ENCODE peak calls at places on chromosomes 7 and 10, in ten cellular contexts. One of them, this sample, is unnamed.
A peak's percentile ranks its signal among the peaks of the same experiment; 100 is the strongest.

GRCh38 chr7:108294595-108294994 is 161.6 kb downstream of the NRCAM start:
- DNase-seq in left ventricle myocardium inferior: no peak
- DNase-seq in ascending aorta: no peak
- DNase-seq in mammary epithelial cell: no peak
- DNase-seq in prostate gland: no peak
- DNase-seq in transverse colon: no peak
- DNase-seq in neural progenitor cell: no peak
- DNase-seq in PC-9: no peak
- DNase-seq in testis: no peak
- DNase-seq in CD4-positive, CD25-positive, alpha-beta regulatory T cell: no peak
- DNase-seq in this sample: no peak

GRCh38 chr7:122132341-122132740 is 11.7 kb downstream of the AASS start:
- DNase-seq in left ventricle myocardium inferior: no peak
- DNase-seq in mammary epithelial cell: peak; percentile 62
- DNase-seq in ascending aorta: no peak
- DNase-seq in neural progenitor cell: no peak
- DNase-seq in transverse colon: no peak
- DNase-seq in PC-9: no peak
- DNase-seq in CD4-positive, CD25-positive, alpha-beta regulatory T cell: no peak
- DNase-seq in prostate gland: no peak
- DNase-seq in testis: no peak
- DNase-seq in this sample: peak; percentile 50

GRCh38 chr7:43721193-43721806 is 8.0 kb downstream of the COA1 start:
- DNase-seq in prostate gland: peak; percentile 29
- DNase-seq in neural progenitor cell: peak; percentile 65
- DNase-seq in testis: no peak
- DNase-seq in transverse colon: no peak
- DNase-seq in PC-9: no peak
- DNase-seq in ascending aorta: no peak
- DNase-seq in mammary epithelial cell: no peak
- DNase-seq in left ventricle myocardium inferior: no peak
- DNase-seq in CD4-positive, CD25-positive, alpha-beta regulatory T cell: no peak
- DNase-seq in this sample: no peak

GRCh38 chr10:5291501-5292195 is 73.1 kb upstream of the UCN3 start:
- DNase-seq in neural progenitor cell: peak; percentile 17
- DNase-seq in testis: peak; percentile 18
- DNase-seq in PC-9: peak; percentile 69
- DNase-seq in transverse colon: peak; percentile 43
- DNase-seq in CD4-positive, CD25-positive, alpha-beta regulatory T cell: peak; percentile 55
- DNase-seq in ascending aorta: peak; percentile 75
- DNase-seq in left ventricle myocardium inferior: peak; percentile 52
- DNase-seq in mammary epithelial cell: peak; percentile 96
- DNase-seq in prostate gland: no peak
- DNase-seq in this sample: peak; percentile 35

GRCh38 chr7:39461263-39461662 is 104.9 kb upstream of the YAE1 start:
- DNase-seq in ascending aorta: no peak
- DNase-seq in CD4-positive, CD25-positive, alpha-beta regulatory T cell: no peak
- DNase-seq in left ventricle myocardium inferior: no peak
- DNase-seq in PC-9: no peak
- DNase-seq in mammary epithelial cell: no peak
- DNase-seq in testis: no peak
- DNase-seq in transverse colon: no peak
- DNase-seq in prostate gland: no peak
- DNase-seq in neural progenitor cell: peak; percentile 24
- DNase-seq in this sample: no peak

GRCh38 chr10:48577158-48577557 is 27.7 kb downstream of the ARHGAP22 start:
- DNase-seq in testis: no peak
- DNase-seq in prostate gland: no peak
- DNase-seq in transverse colon: no peak
- DNase-seq in mammary epithelial cell: no peak
- DNase-seq in CD4-positive, CD25-positive, alpha-beta regulatory T cell: no peak
- DNase-seq in neural progenitor cell: no peak
- DNase-seq in left ventricle myocardium inferior: no peak
- DNase-seq in PC-9: no peak
- DNase-seq in ascending aorta: no peak
- DNase-seq in this sample: no peak

GRCh38 chr7:81410471-81411117 is 359.3 kb downstream of the HGF start:
- DNase-seq in neural progenitor cell: no peak
- DNase-seq in transverse colon: no peak
- DNase-seq in PC-9: no peak
- DNase-seq in testis: peak; percentile 45
- DNase-seq in ascending aorta: no peak
- DNase-seq in mammary epithelial cell: peak; percentile 90
- DNase-seq in CD4-positive, CD25-positive, alpha-beta regulatory T cell: no peak
- DNase-seq in left ventricle myocardium inferior: no peak
- DNase-seq in prostate gland: peak; percentile 83
- DNase-seq in this sample: no peak

GRCh38 chr10:13046861-13047528 is 45.5 kb upstream of the CCDC3 start:
- DNase-seq in left ventricle myocardium inferior: no peak
- DNase-seq in PC-9: no peak
- DNase-seq in transverse colon: no peak
- DNase-seq in ascending aorta: no peak
- DNase-seq in prostate gland: no peak
- DNase-seq in mammary epithelial cell: no peak
- DNase-seq in CD4-positive, CD25-positive, alpha-beta regulatory T cell: no peak
- DNase-seq in testis: no peak
- DNase-seq in neural progenitor cell: no peak
- DNase-seq in this sample: no peak

GRCh38 chr7:157396316-157397035 is 59.7 kb downstream of the DNAJB6 start:
- DNase-seq in prostate gland: no peak
- DNase-seq in CD4-positive, CD25-positive, alpha-beta regulatory T cell: no peak
- DNase-seq in transverse colon: no peak
- DNase-seq in left ventricle myocardium inferior: no peak
- DNase-seq in PC-9: no peak
- DNase-seq in ascending aorta: no peak
- DNase-seq in mammary epithelial cell: no peak
- DNase-seq in neural progenitor cell: peak; percentile 23
- DNase-seq in testis: no peak
- DNase-seq in this sample: no peak

GRCh38 chr7:123154231-123154860 is 45.4 kb downstream of the SLC13A1 start:
- DNase-seq in transverse colon: peak; percentile 80
- DNase-seq in neural progenitor cell: peak; percentile 81
- DNase-seq in testis: peak; percentile 91
- DNase-seq in prostate gland: peak; percentile 75
- DNase-seq in PC-9: peak; percentile 73
- DNase-seq in CD4-positive, CD25-positive, alpha-beta regulatory T cell: no peak
- DNase-seq in left ventricle myocardium inferior: peak; percentile 28
- DNase-seq in mammary epithelial cell: peak; percentile 73
- DNase-seq in ascending aorta: peak; percentile 77
- DNase-seq in this sample: peak; percentile 45

GRCh38 chr7:116863168-116863670 is 832 bp downstream of the CAPZA2 start:
- DNase-seq in PC-9: peak; percentile 23
- DNase-seq in left ventricle myocardium inferior: peak; percentile 18
- DNase-seq in CD4-positive, CD25-positive, alpha-beta regulatory T cell: no peak
- DNase-seq in testis: peak; percentile 50
- DNase-seq in prostate gland: peak; percentile 12
- DNase-seq in transverse colon: peak; percentile 23
- DNase-seq in ascending aorta: no peak
- DNase-seq in mammary epithelial cell: peak; percentile 30
- DNase-seq in neural progenitor cell: peak; percentile 62
- DNase-seq in this sample: no peak
- H3K4me1 ChIP-seq in PC-9: peaks cover 37% of the 10 kb centered on the region
- H3K4me1 ChIP-seq in left ventricle myocardium inferior: peaks cover 63% of the 10 kb centered on the region
- H3K4me1 ChIP-seq in CD4-positive, CD25-positive, alpha-beta regulatory T cell: peaks cover 50% of the 10 kb centered on the region
- H3K4me1 ChIP-seq in testis: peaks cover 12% of the 10 kb centered on the region
- H3K4me1 ChIP-seq in prostate gland: no peaks in the 10 kb centered on the region
- H3K4me1 ChIP-seq in transverse colon: peaks cover 5% of the 10 kb centered on the region
- H3K4me1 ChIP-seq in ascending aorta: no peaks in the 10 kb centered on the region
- H3K4me1 ChIP-seq in mammary epithelial cell: peaks cover 7% of the 10 kb centered on the region
- H3K4me1 ChIP-seq in neural progenitor cell: peaks cover 7% of the 10 kb centered on the region
- H3K4me1 ChIP-seq in this sample: peaks cover 16% of the 10 kb centered on the region

DNA sequence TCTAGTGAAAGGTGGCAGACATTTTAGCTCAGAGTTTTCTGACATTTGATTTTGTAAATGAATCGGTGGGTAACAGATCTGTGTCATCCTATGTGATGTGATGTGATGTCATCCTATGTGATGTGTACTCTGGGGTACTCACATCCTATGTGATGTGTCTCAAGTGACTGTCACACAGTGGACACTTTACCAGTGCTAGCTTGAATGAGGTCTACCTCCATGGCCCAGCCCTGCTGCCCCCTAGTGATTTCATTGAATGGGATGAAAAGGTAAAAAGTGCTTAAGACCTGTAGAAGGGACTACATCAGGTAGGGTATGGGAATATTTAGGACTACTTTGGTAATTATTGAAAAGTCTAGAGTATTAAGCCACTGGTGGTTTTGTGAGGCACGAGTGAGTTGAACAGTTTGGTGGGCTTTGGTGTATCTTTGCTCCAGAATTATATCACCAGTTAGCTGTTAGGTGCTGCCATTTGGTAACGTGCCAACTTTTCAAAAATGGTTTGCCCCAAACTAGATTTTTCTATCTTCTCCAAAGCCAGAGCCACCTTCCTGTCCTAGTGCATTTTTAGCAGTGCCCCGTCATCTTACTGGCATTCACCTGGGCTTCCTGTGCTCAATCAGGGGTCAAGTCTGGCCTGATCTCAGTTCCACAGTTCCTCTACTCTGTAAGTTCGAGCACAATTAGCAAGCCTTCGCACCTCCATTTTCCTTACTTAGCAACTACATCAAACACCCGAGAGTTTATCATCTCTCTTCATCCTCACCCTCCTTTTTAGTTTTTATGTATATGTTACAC is 9.7 kb downstream of the EIF4H start:
- DNase-seq in CD4-positive, CD25-positive, alpha-beta regulatory T cell: no peak
- DNase-seq in left ventricle myocardium inferior: no peak
- DNase-seq in neural progenitor cell: peak; percentile 43
- DNase-seq in mammary epithelial cell: no peak
- DNase-seq in prostate gland: no peak
- DNase-seq in transverse colon: no peak
- DNase-seq in testis: no peak
- DNase-seq in ascending aorta: no peak
- DNase-seq in PC-9: peak; percentile 36
- DNase-seq in this sample: peak; percentile 21
- H3K4me1 ChIP-seq in CD4-positive, CD25-positive, alpha-beta regulatory T cell: peaks cover 73% of the 10 kb centered on the region
- H3K4me1 ChIP-seq in left ventricle myocardium inferior: peaks cover 100% of the 10 kb centered on the region
- H3K4me1 ChIP-seq in neural progenitor cell: no peaks in the 10 kb centered on the region
- H3K4me1 ChIP-seq in mammary epithelial cell: peaks cover 58% of the 10 kb centered on the region
- H3K4me1 ChIP-seq in prostate gland: peaks cover 35% of the 10 kb centered on the region
- H3K4me1 ChIP-seq in transverse colon: peaks cover 50% of the 10 kb centered on the region
- H3K4me1 ChIP-seq in testis: peaks cover 27% of the 10 kb centered on the region
- H3K4me1 ChIP-seq in ascending aorta: no peaks in the 10 kb centered on the region
- H3K4me1 ChIP-seq in PC-9: peaks cover 35% of the 10 kb centered on the region
- H3K4me1 ChIP-seq in this sample: peaks cover 30% of the 10 kb centered on the region

DNA sequence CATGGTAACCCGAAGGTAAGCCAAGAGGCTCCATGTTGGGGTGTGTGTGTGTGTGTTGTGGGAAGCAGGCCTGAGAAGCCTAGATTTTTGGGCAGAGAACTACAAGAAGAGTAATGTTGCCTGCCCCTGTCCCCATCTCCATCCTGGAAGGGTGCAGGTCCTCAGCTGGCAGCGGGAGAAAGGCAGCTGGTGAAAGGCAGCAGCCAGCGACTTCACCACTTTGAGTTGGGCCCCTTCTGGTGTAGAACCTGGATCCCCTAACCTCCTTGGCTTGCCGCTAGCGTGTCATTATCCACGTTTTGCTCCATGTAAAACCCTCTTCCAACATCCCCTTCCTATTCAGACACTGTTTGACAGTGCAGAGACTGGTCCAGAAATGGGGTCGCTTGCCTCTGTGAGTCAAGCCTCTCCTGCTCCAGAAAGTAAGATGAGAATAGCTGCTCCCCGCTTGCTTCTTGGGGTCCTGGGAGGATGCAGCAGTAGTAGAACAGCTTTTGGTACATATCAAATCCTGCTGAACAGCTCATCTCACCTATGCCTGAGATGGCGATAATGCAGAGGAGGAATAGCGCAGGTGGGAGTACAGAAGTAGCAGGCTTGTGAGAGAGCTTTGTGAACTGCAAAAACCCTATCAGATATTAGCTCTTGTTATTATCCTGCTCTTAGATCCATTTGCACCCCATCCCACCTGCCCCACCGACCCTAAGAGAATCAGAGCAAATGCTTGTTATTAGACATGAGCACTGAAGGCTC is 22.1 kb upstream of the CDH23 start:
- DNase-seq in CD4-positive, CD25-positive, alpha-beta regulatory T cell: no peak
- DNase-seq in prostate gland: no peak
- DNase-seq in neural progenitor cell: no peak
- DNase-seq in PC-9: no peak
- DNase-seq in mammary epithelial cell: no peak
- DNase-seq in transverse colon: no peak
- DNase-seq in left ventricle myocardium inferior: no peak
- DNase-seq in testis: no peak
- DNase-seq in ascending aorta: no peak
- DNase-seq in this sample: no peak
- H3K4me1 ChIP-seq in CD4-positive, CD25-positive, alpha-beta regulatory T cell: peaks cover 9% of the 10 kb centered on the region
- H3K4me1 ChIP-seq in prostate gland: no peaks in the 10 kb centered on the region
- H3K4me1 ChIP-seq in neural progenitor cell: peaks cover 15% of the 10 kb centered on the region
- H3K4me1 ChIP-seq in PC-9: peaks cover 37% of the 10 kb centered on the region
- H3K4me1 ChIP-seq in mammary epithelial cell: peaks cover 10% of the 10 kb centered on the region
- H3K4me1 ChIP-seq in transverse colon: peaks cover 14% of the 10 kb centered on the region
- H3K4me1 ChIP-seq in left ventricle myocardium inferior: peaks cover 13% of the 10 kb centered on the region
- H3K4me1 ChIP-seq in testis: peaks cover 25% of the 10 kb centered on the region
- H3K4me1 ChIP-seq in ascending aorta: no peaks in the 10 kb centered on the region
- H3K4me1 ChIP-seq in this sample: no peaks in the 10 kb centered on the region

GRCh38 chr7:105674200-105675030 is 93.1 kb upstream of the EFCAB10 start:
- DNase-seq in prostate gland: no peak
- DNase-seq in PC-9: no peak
- DNase-seq in CD4-positive, CD25-positive, alpha-beta regulatory T cell: no peak
- DNase-seq in transverse colon: no peak
- DNase-seq in testis: no peak
- DNase-seq in neural progenitor cell: no peak
- DNase-seq in ascending aorta: no peak
- DNase-seq in mammary epithelial cell: no peak
- DNase-seq in left ventricle myocardium inferior: no peak
- DNase-seq in this sample: no peak

GRCh38 chr7:105675873-105676484 is 94.7 kb upstream of the EFCAB10 start:
- DNase-seq in PC-9: no peak
- DNase-seq in mammary epithelial cell: no peak
- DNase-seq in left ventricle myocardium inferior: peak; percentile 67
- DNase-seq in CD4-positive, CD25-positive, alpha-beta regulatory T cell: peak; percentile 25
- DNase-seq in testis: peak; percentile 34
- DNase-seq in neural progenitor cell: no peak
- DNase-seq in ascending aorta: no peak
- DNase-seq in transverse colon: peak; percentile 23
- DNase-seq in prostate gland: no peak
- DNase-seq in this sample: no peak

GRCh38 chr7:105677803-105678583 is 96.7 kb upstream of the EFCAB10 start:
- DNase-seq in prostate gland: no peak
- DNase-seq in neural progenitor cell: no peak
- DNase-seq in PC-9: no peak
- DNase-seq in left ventricle myocardium inferior: no peak
- DNase-seq in mammary epithelial cell: no peak
- DNase-seq in transverse colon: peak; percentile 68
- DNase-seq in ascending aorta: peak; percentile 66
- DNase-seq in testis: no peak
- DNase-seq in CD4-positive, CD25-positive, alpha-beta regulatory T cell: peak; percentile 58
- DNase-seq in this sample: no peak

GRCh38 chr7:105678811-105679495 is 97.7 kb upstream of the EFCAB10 start:
- DNase-seq in prostate gland: peak; percentile 61
- DNase-seq in transverse colon: peak; percentile 76
- DNase-seq in testis: peak; percentile 77
- DNase-seq in left ventricle myocardium inferior: peak; percentile 74
- DNase-seq in CD4-positive, CD25-positive, alpha-beta regulatory T cell: no peak
- DNase-seq in neural progenitor cell: no peak
- DNase-seq in mammary epithelial cell: peak; percentile 57
- DNase-seq in ascending aorta: peak; percentile 90
- DNase-seq in PC-9: no peak
- DNase-seq in this sample: peak; percentile 52

DNA sequence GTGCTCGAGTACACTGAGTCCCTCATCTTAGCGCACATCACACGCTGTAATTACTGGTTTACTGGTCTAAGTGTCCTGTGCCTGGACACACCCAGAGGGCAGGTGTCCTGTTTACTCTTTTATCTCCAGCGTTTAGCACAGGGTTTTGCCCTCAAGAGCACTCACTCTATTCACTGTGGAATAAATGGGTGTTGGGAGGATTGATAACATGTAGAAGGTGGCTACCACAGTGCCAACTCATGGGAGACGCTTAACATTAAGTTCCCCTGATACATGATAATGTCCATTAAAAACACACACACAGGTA is 96.1 kb upstream of the EFCAB10 start:
- DNase-seq in CD4-positive, CD25-positive, alpha-beta regulatory T cell: no peak
- DNase-seq in mammary epithelial cell: no peak
- DNase-seq in neural progenitor cell: no peak
- DNase-seq in PC-9: no peak
- DNase-seq in left ventricle myocardium inferior: no peak
- DNase-seq in transverse colon: no peak
- DNase-seq in ascending aorta: no peak
- DNase-seq in prostate gland: no peak
- DNase-seq in testis: no peak
- DNase-seq in this sample: no peak
- H3K4me1 ChIP-seq in CD4-positive, CD25-positive, alpha-beta regulatory T cell: peaks cover 75% of the 10 kb centered on the region
- H3K4me1 ChIP-seq in mammary epithelial cell: peaks cover 3% of the 10 kb centered on the region
- H3K4me1 ChIP-seq in neural progenitor cell: no peaks in the 10 kb centered on the region
- H3K4me1 ChIP-seq in PC-9: peaks cover 18% of the 10 kb centered on the region
- H3K4me1 ChIP-seq in left ventricle myocardium inferior: peaks cover 87% of the 10 kb centered on the region
- H3K4me1 ChIP-seq in transverse colon: peaks cover 20% of the 10 kb centered on the region
- H3K4me1 ChIP-seq in ascending aorta: no peaks in the 10 kb centered on the region
- H3K4me1 ChIP-seq in prostate gland: peaks cover 13% of the 10 kb centered on the region
- H3K4me1 ChIP-seq in testis: peaks cover 14% of the 10 kb centered on the region
- H3K4me1 ChIP-seq in this sample: peaks cover 19% of the 10 kb centered on the region

This sample was measured in keratinocyte.